ENCODE peak calls at places on chromosome 17, in five cellular contexts. Y is cardiac muscle cell; B is A549; I is mammary epithelial cell; Z is naive thymus-derived CD4-positive, alpha-beta T cell. L is an unnamed sample.

GRCh38 chr17:56744721-56745120 is 89.0 kb downstream of the C17orf67 start:
- DNase-seq in Y (no peak), I (no peak), B (no peak), Z (no peak), L (no peak)

GRCh38 chr17:19320876-19321275 is 41.6 kb downstream of the B9D1 start:
- DNase-seq in B (no peak), I (no peak), Y (no peak), Z (no peak), L (no peak)

GRCh38 chr17:4119299-4119698 is 23.5 kb downstream of the ZZEF1 start:
- DNase-seq in Z (no peak), Y (no peak), B (no peak), I (no peak), L (no peak)

GRCh38 chr17:39152134-39152884 is 872 bp upstream of the PLXDC1 start:
- DNase-seq in Z (peak; percentile 32), Y (no peak), I (no peak), B (peak; percentile 54), L (no peak)

GRCh38 chr17:3512512-3513171 is 36.8 kb downstream of the ASPA start:
- DNase-seq in Y (peak; percentile 92), B (no peak), I (no peak), Z (no peak), L (peak; percentile 84)

GRCh38 chr17:69031839-69032238 is 28.9 kb downstream of the ABCA9 start:
- DNase-seq in Y (no peak), I (no peak), B (no peak), Z (no peak), L (no peak)

GRCh38 chr17:13599808-13600398 is 1.8 kb downstream of the HS3ST3A1 start:
- DNase-seq in Y (no peak), I (no peak), Z (no peak), B (no peak), L (no peak)

GRCh38 chr17:48510761-48511604 is 19.8 kb downstream of the HOXB1 start:
- DNase-seq in Y (peak; percentile 76), B (no peak), I (peak; percentile 82), Z (peak; percentile 27), L (no peak)

GRCh38 chr17:16477255-16477654 is 14.7 kb downstream of the LRRC75A start:
- DNase-seq in Y (peak; percentile 92), I (peak; percentile 35), B (peak; percentile 88), Z (no peak), L (peak; percentile 13)

GRCh38 chr17:44308320-44308818 is at the start of gene RUNDC3A:
- DNase-seq in I (peak; percentile 66), Y (peak; percentile 88), B (peak; percentile 95), Z (peak; percentile 75), L (peak; percentile 96)

GRCh38 chr17:10741416-10742140 is 11.8 kb upstream of the TMEM220 start:
- DNase-seq in B (no peak), I (no peak), Y (no peak), Z (no peak), L (no peak)

GRCh38 chr17:44014437-44015172 is at the start of gene TMEM101:
- DNase-seq in I (peak; percentile 83), Z (peak; percentile 80), Y (peak; percentile 97), B (peak; percentile 100), L (peak; percentile 90)

GRCh38 chr17:29196784-29197515 is 16.8 kb upstream of the MYO18A start:
- DNase-seq in I (no peak), Z (no peak), Y (no peak), B (no peak), L (no peak)

GRCh38 chr17:74883241-74883750 is 10.1 kb downstream of the FADS6 start:
- DNase-seq in Z (no peak), Y (no peak), I (no peak), B (no peak), L (no peak)

GRCh38 chr17:74881073-74881472 is 8.3 kb upstream of the FDXR start:
- DNase-seq in Z (no peak), I (no peak), Y (no peak), B (no peak), L (no peak)

GRCh38 chr17:74879308-74879707 is 6.5 kb upstream of the FDXR start:
- DNase-seq in Y (no peak), Z (no peak), I (no peak), B (no peak), L (no peak)

GRCh38 chr17:74878658-74879057 is 5.9 kb upstream of the FDXR start:
- DNase-seq in Z (no peak), Y (no peak), I (no peak), B (no peak), L (no peak)

GRCh38 chr17:74882517-74883240 is 9.9 kb upstream of the FDXR start:
- DNase-seq in I (no peak), B (no peak), Y (no peak), Z (no peak), L (no peak)
- H3K4me1 ChIP-seq in I (peaks cover 7% of the 10 kb centered on the region), B (no peaks in the 10 kb centered on the region), Y (peaks cover 19% of the 10 kb centered on the region), Z (no peaks in the 10 kb centered on the region), L (no peaks in the 10 kb centered on the region)

GRCh38 chr17:49966767-49967166 is 2.2 kb upstream of the DLX4 start:
- DNase-seq in B (no peak), I (no peak), Z (no peak), Y (no peak), L (no peak)

GRCh38 chr17:49963626-49964538 is 5.1 kb upstream of the DLX4 start:
- DNase-seq in I (no peak), Z (no peak), B (no peak), Y (peak; percentile 13), L (no peak)

GRCh38 chr17:49964539-49965521 is 4.2 kb upstream of the DLX4 start:
- DNase-seq in Y (no peak), I (no peak), Z (peak; percentile 32), B (no peak), L (no peak)

GRCh38 chr17:49967205-49967604 is 1.8 kb upstream of the DLX4 start:
- DNase-seq in Y (no peak), I (no peak), Z (no peak), B (no peak), L (no peak)

DNA sequence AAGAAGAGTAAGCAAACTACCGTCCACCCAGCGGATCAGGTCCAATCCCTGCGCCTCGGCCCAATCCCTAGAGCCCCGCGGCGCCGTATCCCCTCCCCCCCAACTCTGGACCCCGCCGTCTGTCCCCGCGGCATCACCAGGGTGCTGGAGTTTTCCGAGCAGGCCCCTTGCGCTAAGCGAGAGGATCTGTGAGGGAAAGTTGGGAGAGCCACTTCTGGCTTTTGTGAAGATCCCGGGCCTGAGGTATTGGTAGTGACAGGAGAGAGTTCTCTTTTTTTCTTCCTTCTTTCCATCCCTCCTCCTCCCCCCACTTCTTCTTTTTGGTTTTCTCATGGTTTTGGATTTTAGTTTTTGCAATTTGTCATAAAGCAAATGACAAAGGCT is 3.5 kb upstream of the DLX4 start:
- DNase-seq in Z (no peak), Y (no peak), I (no peak), B (no peak), L (no peak)
- H3K4me3 ChIP-seq in Z (no peak overlapping the region), Y (no peak overlapping the region), I (no peak overlapping the region), B (no peak overlapping the region), L (no peak overlapping the region)

GRCh38 chr17:42984486-42984885 is 4.1 kb downstream of the RUNDC1 start:
- DNase-seq in B (no peak), Z (no peak), I (no peak), Y (peak; percentile 55), L (no peak)

GRCh38 chr17:42979511-42980273 is at the start of gene PTGES3L:
- DNase-seq in Y (peak; percentile 60), Z (no peak), B (peak; percentile 57), I (no peak), L (no peak)

GRCh38 chr17:42982266-42982665 is 1.9 kb downstream of the RUNDC1 start:
- DNase-seq in B (no peak), Z (no peak), Y (no peak), I (no peak), L (no peak)

GRCh38 chr17:42980274-42980765 is at the start of gene RUNDC1:
- DNase-seq in Z (peak; percentile 81), Y (peak; percentile 90), B (peak; percentile 98), I (peak; percentile 83), L (peak; percentile 96)

GRCh38 chr17:42980766-42981397 is 517 bp downstream of the RUNDC1 start:
- DNase-seq in Z (peak; percentile 44), B (peak; percentile 76), Y (peak; percentile 54), I (peak; percentile 58), L (peak; percentile 75)
- H3K4me1 ChIP-seq in Z (peaks cover 16% of the 10 kb centered on the region), B (peaks cover 33% of the 10 kb centered on the region), Y (peaks cover 20% of the 10 kb centered on the region), I (peaks cover 18% of the 10 kb centered on the region), L (peaks cover 16% of the 10 kb centered on the region)

DNA sequence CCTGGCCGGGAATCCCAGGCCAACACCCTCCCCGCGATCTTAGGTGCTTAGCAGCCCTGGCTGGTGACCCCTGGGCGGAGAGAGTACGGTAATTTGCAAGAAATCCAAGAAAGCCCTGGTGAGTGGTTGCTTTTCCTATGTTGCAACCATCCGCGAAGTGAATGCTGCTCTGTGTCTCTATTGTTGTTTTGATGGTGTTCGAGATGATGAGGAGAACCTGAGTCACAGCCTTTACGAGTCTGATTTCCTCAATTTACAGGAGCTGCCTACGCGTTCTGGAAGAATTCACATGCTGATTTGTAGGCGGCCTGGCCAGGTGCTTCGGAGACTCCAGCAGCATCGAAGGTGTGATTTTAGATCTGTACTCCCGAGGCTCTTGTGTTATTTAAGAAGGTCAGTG is 63.3 kb downstream of the TMEM235 start:
- DNase-seq in Z (no peak), Y (peak; percentile 85), B (no peak), I (peak; percentile 99), L (no peak)
- H3K4me3 ChIP-seq in Z (no peak overlapping the region), Y (no peak overlapping the region), B (no peak overlapping the region), I (no peak overlapping the region), L (no peak overlapping the region)

L was measured in pancreas.